ENCODE peak calls at places on chromosomes 13 and 19, in six cellular contexts. N, Z, D, F, A and P are unnamed samples.

GRCh38 chr19:39696418-39696817 is 7.9 kb upstream of the LGALS14 start:
- DNase-seq in D (no peak), F (no peak), Z (no peak), A (no peak), N (no peak), P (no peak)

GRCh38 chr19:8363803-8364771 is at the start of gene ANGPTL4:
- DNase-seq in Z (no peak), D (peak), N (peak), A (peak), F (peak), P (no peak)

GRCh38 chr13:42350141-42350540 is 78.2 kb downstream of the AKAP11 start:
- DNase-seq in F (no peak), D (no peak), Z (no peak), A (no peak), N (no peak), P (no peak)

GRCh38 chr19:48530770-48531169 is 19.1 kb upstream of the LMTK3 start:
- DNase-seq in Z (no peak), A (no peak), D (no peak), F (no peak), N (no peak), P (no peak)

GRCh38 chr19:35545001-35545854 is at the start of gene TMEM147:
- DNase-seq in Z (peak), D (peak), F (peak), A (peak), N (peak), P (peak)

GRCh38 chr13:98909016-98909415 is 68.8 kb downstream of the DOCK9 start:
- DNase-seq in D (no peak), N (peak), Z (no peak), F (peak), A (no peak), P (no peak)

GRCh38 chr19:38653028-38653571 is 5.7 kb downstream of the ACTN4 start:
- DNase-seq in D (no peak), N (no peak), A (peak), F (peak), Z (no peak), P (no peak)

GRCh38 chr13:25042141-25042540 is 53.8 kb upstream of the PABPC3 start:
- DNase-seq in A (no peak), Z (no peak), F (no peak), N (no peak), D (no peak), P (no peak)

GRCh38 chr19:53659292-53659691 is 27.5 kb downstream of the DPRX start:
- DNase-seq in D (no peak), F (no peak), N (no peak), A (no peak), Z (no peak), P (peak)

GRCh38 chr19:12939292-12939606 is 840 bp downstream of the CALR start:
- DNase-seq in F (peak), D (peak), Z (no peak), A (no peak), N (peak), P (no peak)

GRCh38 chr19:54123682-54124081 is 8.1 kb downstream of the PRPF31 start:
- DNase-seq in Z (no peak), D (no peak), N (no peak), A (no peak), F (no peak), P (no peak)

GRCh38 chr13:37679043-37679442 is 80.5 kb upstream of the POSTN start:
- DNase-seq in Z (no peak), D (no peak), F (no peak), N (no peak), A (no peak), P (no peak)

GRCh38 chr19:51607920-51608562 is 22.2 kb downstream of the SIGLEC5 start:
- DNase-seq in N (peak), A (peak), Z (peak), F (peak), D (peak), P (peak)

GRCh38 chr13:105721056-105721455 is 814.4 kb downstream of the EFNB2 start:
- DNase-seq in Z (no peak), A (no peak), N (no peak), D (peak), F (no peak), P (no peak)

GRCh38 chr19:10252707-10253106 is 693 bp downstream of the MRPL4 start:
- DNase-seq in A (no peak), D (no peak), Z (no peak), N (no peak), F (no peak), P (no peak)

GRCh38 chr13:73428706-73429105 is 369.9 kb downstream of the KLF5 start:
- DNase-seq in D (no peak), A (no peak), N (no peak), F (no peak), Z (no peak), P (no peak)

GRCh38 chr19:4589579-4590410 is 30.3 kb upstream of the SEMA6B start:
- DNase-seq in D (no peak), Z (no peak), A (peak), N (peak), F (no peak), P (no peak)